ENCODE peak calls at places on chromosomes 12 and 14, in eight cellular contexts. O is lower leg skin; Z is SIG-M5; F is hepatocyte; A is CD8-positive, alpha-beta T cell; M is activated CD8-positive, alpha-beta T cell treated with anti-CD3 and anti-CD28 coated beads for 36 hours; C is HFF-Myc; J is ecto neural progenitor cell. T is an unnamed sample.

GRCh38 chr14:101559624-101560533 is 1.4 kb upstream of the DIO3 start:
- DNase-seq in A (no peak), J (peak), O (no peak), M (no peak), Z (no peak), C (no peak), F (peak), T (no peak)

GRCh38 chr14:95211721-95212504 is 54.6 kb upstream of the DICER1 start:
- DNase-seq in A (no peak), F (no peak), J (no peak), O (peak), Z (no peak), C (no peak), M (no peak), T (no peak)

GRCh38 chr12:73221398-73221797 is 949.2 kb downstream of the TRHDE start:
- DNase-seq in F (no peak), M (no peak), O (no peak), J (no peak), C (no peak), Z (no peak), A (no peak), T (no peak)

GRCh38 chr14:39360316-39360715 is 71.9 kb downstream of the FBXO33 start:
- DNase-seq in C (no peak), O (no peak), A (no peak), Z (no peak), J (no peak), F (no peak), M (no peak), T (no peak)

GRCh38 chr14:50333010-50333409 is 20.9 kb downstream of the DMAC2L start:
- DNase-seq in F (no peak), Z (no peak), A (no peak), O (no peak), J (no peak), M (no peak), C (no peak), T (no peak)

GRCh38 chr12:12081836-12082497 is 11.2 kb downstream of the BCL2L14 start:
- DNase-seq in O (peak), A (no peak), M (no peak), Z (no peak), F (peak), J (peak), C (no peak), T (peak)

GRCh38 chr14:88128811-88129210 is 123.9 kb downstream of the GPR65 start:
- DNase-seq in C (no peak), O (no peak), Z (no peak), F (no peak), A (no peak), J (no peak), M (no peak), T (no peak)

GRCh38 chr14:100914597-100915021 is 11.1 kb upstream of the RTL1 start:
- DNase-seq in O (no peak), Z (no peak), A (no peak), J (no peak), C (no peak), F (no peak), M (no peak), T (no peak)

GRCh38 chr12:66947119-66947518 is 268.2 kb upstream of the GRIP1 start:
- DNase-seq in A (no peak), J (no peak), C (no peak), M (peak), Z (no peak), O (no peak), F (no peak), T (no peak)

GRCh38 chr12:57490126-57490525 is 2.3 kb downstream of the MARS1 start:
- DNase-seq in C (no peak), Z (no peak), F (no peak), J (no peak), A (no peak), M (no peak), O (no peak), T (no peak)

GRCh38 chr12:60494249-60494648 is 898.4 kb downstream of the SLC16A7 start:
- DNase-seq in C (peak), M (no peak), A (no peak), Z (no peak), J (no peak), F (peak), O (no peak), T (no peak)

GRCh38 chr12:109764123-109764522 is 50.5 kb downstream of the FAM222A start:
- DNase-seq in Z (no peak), J (peak), C (no peak), O (peak), A (no peak), F (no peak), M (no peak), T (no peak)

GRCh38 chr14:74618078-74618952 is 6.3 kb upstream of the LTBP2 start:
- DNase-seq in O (no peak), A (peak), C (peak), F (no peak), J (no peak), Z (peak), M (peak), T (no peak)